ENCODE peak calls at places on chromosomes 12 and 14, in four cellular contexts. H is NCI-H2029 treated with DMSO at 0.1 percent for 48 hours, A is H1, E is astrocyte. R is an unnamed sample.

GRCh38 chr14:69324341-69324931 is 64.5 kb downstream of the GALNT16 start:
- DNase-seq in H (no peak), A (no peak), E (no peak), R (no peak)

GRCh38 chr12:111546758-111547383 is 52.2 kb downstream of the ATXN2 start:
- DNase-seq in H (no peak), A (no peak), E (peak), R (no peak)

GRCh38 chr12:49019120-49019430 is 499 bp upstream of the PRKAG1 start:
- DNase-seq in H (no peak), A (no peak), E (no peak), R (no peak)

GRCh38 chr12:53984901-53985357 is at the start of gene HOXC10:
- DNase-seq in H (no peak), A (no peak), E (peak), R (peak)

GRCh38 chr12:101256271-101256670 is 23.6 kb upstream of the UTP20 start:
- DNase-seq in H (no peak), A (no peak), E (no peak), R (no peak)

GRCh38 chr14:68789002-68789797 is 3.7 kb downstream of the ZFP36L1 start:
- DNase-seq in H (no peak), A (no peak), E (peak), R (peak)

GRCh38 chr14:20907214-20907613 is 16.0 kb downstream of the RNASE3 start:
- DNase-seq in H (no peak), A (no peak), E (no peak), R (no peak)

GRCh38 chr14:83757896-83758295 is 1772.0 kb upstream of the FLRT2 start:
- DNase-seq in H (no peak), A (no peak), E (peak), R (no peak)